ENCODE peak calls at places on chromosomes 5 and 9, in eight cellular contexts. A is ascending aorta, D is spleen, K is neuronal stem cell, Q is stomach, X is psoas muscle, S is breast epithelium, L is mesendoderm. Y is an unnamed sample. For H3K4me1, the result is how much of the 10 kb centered on the place peaks cover.

GRCh38 chr5:2856206-2856605 is 104.7 kb upstream of the IRX2 start:
- DNase-seq in A (no peak), D (no peak), K (no peak), Q (no peak), X (no peak), S (no peak), L (no peak), Y (no peak)

GRCh38 chr5:179142434-179143198 is 82.4 kb downstream of the ZNF354C start:
- DNase-seq in A (no peak), D (no peak), K (no peak), Q (no peak), X (no peak), S (no peak), L (peak), Y (no peak)

GRCh38 chr5:134957920-134958608 is 9.6 kb upstream of the CATSPER3 start:
- DNase-seq in A (no peak), D (no peak), K (no peak), Q (no peak), X (no peak), S (no peak), L (peak), Y (no peak)

GRCh38 chr5:55507574-55507973 is 27.2 kb downstream of the PLPP1 start:
- DNase-seq in A (no peak), D (no peak), K (no peak), Q (no peak), X (no peak), S (no peak), L (no peak), Y (no peak)

GRCh38 chr5:179008667-179009066 is 13.5 kb upstream of the GRM6 start:
- DNase-seq in A (no peak), D (no peak), K (no peak), Q (no peak), X (no peak), S (no peak), L (no peak), Y (no peak)

GRCh38 chr9:121483049-121483448 is 16.6 kb downstream of the GGTA1 start:
- DNase-seq in A (no peak), D (no peak), K (no peak), Q (no peak), X (no peak), S (no peak), L (peak), Y (no peak)

GRCh38 chr9:121749614-121750013 is 98.2 kb downstream of the DAB2IP start:
- DNase-seq in A (no peak), D (no peak), K (no peak), Q (no peak), X (no peak), S (no peak), L (no peak), Y (no peak)

GRCh38 chr5:123350744-123351143 is 72.5 kb downstream of the CEP120 start:
- DNase-seq in A (no peak), D (no peak), K (no peak), Q (no peak), X (no peak), S (no peak), L (no peak), Y (no peak)

GRCh38 chr5:16964821-16965220 is 28.7 kb upstream of the MYO10 start:
- DNase-seq in A (no peak), D (no peak), K (no peak), Q (no peak), X (no peak), S (no peak), L (peak), Y (no peak)

GRCh38 chr9:35397923-35398322 is 92.0 kb upstream of the RUSC2 start:
- DNase-seq in A (no peak), D (no peak), K (no peak), Q (no peak), X (no peak), S (no peak), L (no peak), Y (no peak)

GRCh38 chr5:142095651-142096330 is 12.8 kb upstream of the NDFIP1 start:
- DNase-seq in A (no peak), D (no peak), K (no peak), Q (no peak), X (no peak), S (no peak), L (no peak), Y (no peak)
- H3K27ac ChIP-seq in A (peak), D (peak), K (no peak), Q (no peak), X (peak), S (peak), L (no peak), Y (peak)

DNA sequence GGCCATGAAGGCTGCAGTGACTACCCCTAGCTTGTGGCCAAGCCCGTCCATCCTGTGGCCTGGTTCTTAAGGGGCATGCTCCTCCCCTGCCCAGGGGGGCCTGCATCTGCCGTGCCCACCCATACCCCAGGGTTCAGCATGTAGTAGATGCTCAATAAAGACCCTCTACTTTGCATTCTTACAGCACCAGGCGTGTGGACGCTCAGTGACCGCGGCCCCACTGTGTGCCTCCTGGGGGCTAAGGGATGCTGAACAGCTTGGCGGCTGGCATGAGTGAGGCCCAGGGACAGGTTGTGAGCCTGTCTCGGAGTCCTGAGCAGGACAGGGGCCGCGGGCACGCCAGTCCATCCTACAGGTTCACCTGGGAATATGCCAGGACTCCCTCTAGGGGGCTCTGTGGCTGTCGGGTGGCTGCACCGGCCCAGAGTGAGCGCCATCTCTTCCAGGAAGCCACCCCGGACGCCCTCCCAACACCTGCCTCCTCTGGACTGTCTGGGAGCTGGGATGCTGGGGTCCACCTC is 9.1 kb downstream of the NOTCH1 start:
- DNase-seq in A (no peak), D (no peak), K (no peak), Q (no peak), X (no peak), S (no peak), L (no peak), Y (no peak)
- H3K4me1 ChIP-seq in A (under half), D (half or more), K (under half), Q (half or more), X (under half), S (under half), L (under half), Y (half or more)

DNA sequence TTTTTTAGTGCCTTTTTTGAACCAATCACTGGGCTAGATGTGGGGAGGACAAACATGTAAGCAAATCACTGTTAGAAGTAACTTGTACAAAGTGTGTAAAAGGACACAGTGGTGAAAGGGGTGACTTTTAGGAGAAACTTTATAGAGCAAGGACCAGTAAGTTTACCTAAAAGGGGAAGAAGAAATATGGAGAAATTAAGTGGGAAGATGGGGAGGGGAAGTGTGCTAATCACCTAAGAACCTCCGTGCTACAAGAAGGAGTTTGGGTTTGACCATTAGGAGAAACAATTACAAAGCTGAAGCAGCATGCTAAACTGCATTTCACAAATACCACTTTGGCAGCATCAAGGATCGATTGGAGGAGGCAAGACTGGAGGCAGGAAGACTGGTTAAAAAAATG is 17.3 kb downstream of the ITGA1 start:
- DNase-seq in A (no peak), D (no peak), K (no peak), Q (no peak), X (no peak), S (no peak), L (peak), Y (no peak)
- H3K27ac ChIP-seq in A (peak), D (peak), K (no peak), Q (no peak), X (no peak), S (no peak), L (no peak), Y (peak)

DNA sequence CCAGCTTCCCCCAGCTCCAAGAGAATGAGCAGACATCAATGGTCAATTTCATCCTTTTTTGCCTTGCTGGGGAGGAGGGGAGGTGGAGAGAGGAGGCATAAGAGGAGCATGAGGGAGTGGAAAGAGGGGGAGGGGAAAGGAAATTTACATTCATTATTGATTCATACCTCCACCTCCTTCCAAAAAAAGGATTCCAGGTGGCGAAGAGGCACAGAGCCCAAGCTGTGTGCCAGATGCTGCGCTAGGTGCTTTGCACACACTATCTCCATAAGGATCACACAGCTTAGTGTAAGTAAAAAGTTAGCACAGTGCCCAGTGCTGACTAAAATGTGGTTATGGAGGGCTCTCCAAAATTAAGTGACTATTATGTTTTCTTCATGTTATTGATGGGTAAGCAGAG is 11.0 kb downstream of the ASTN2 start:
- DNase-seq in A (no peak), D (no peak), K (no peak), Q (no peak), X (no peak), S (no peak), L (peak), Y (no peak)
- H3K4me1 ChIP-seq in A (under half), D (under half), K (under half), Q (under half), X (under half), S (under half), L (under half), Y (under half)

GRCh38 chr5:137412136-137412535 is 87.0 kb downstream of the SPOCK1 start:
- DNase-seq in A (no peak), D (no peak), K (no peak), Q (no peak), X (no peak), S (no peak), L (no peak), Y (no peak)

GRCh38 chr5:137414112-137414511 is 85.0 kb downstream of the SPOCK1 start:
- DNase-seq in A (no peak), D (no peak), K (no peak), Q (no peak), X (no peak), S (no peak), L (no peak), Y (no peak)

GRCh38 chr5:137410234-137411010 is 88.7 kb downstream of the SPOCK1 start:
- DNase-seq in A (no peak), D (no peak), K (no peak), Q (no peak), X (no peak), S (no peak), L (no peak), Y (no peak)

GRCh38 chr5:137415231-137415681 is 83.9 kb downstream of the SPOCK1 start:
- DNase-seq in A (no peak), D (no peak), K (no peak), Q (no peak), X (no peak), S (no peak), L (no peak), Y (no peak)
- H3K27ac ChIP-seq in A (no peak), D (no peak), K (no peak), Q (no peak), X (no peak), S (no peak), L (no peak), Y (no peak)

GRCh38 chr9:89669361-89669842 is 64.6 kb downstream of the GADD45G start:
- DNase-seq in A (no peak), D (no peak), K (no peak), Q (peak), X (no peak), S (no peak), L (no peak), Y (no peak)
- H3K4me1 ChIP-seq in A (under half), D (under half), K (under half), Q (under half), X (under half), S (under half), L (under half), Y (under half)

DNA sequence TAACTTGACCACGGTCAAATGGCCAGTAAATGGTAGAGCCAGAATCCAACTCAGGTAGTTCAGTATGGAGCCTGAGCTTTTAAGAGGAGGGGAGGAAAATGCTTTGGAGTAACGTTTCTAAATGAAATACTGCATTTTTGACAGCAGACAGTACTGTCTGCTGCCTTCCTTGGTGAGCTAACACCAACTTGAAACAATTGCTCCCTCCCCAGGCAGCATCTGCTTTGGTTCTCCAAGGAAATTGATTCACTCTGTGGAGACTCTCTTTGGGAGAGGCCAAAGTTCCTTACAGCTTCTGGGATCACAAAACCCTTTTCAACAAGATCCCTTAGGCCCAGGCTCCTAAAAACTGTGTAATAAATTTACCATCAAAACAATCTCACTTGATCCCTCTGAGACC is 75.2 kb upstream of the SSBP2 start:
- DNase-seq in A (no peak), D (no peak), K (no peak), Q (no peak), X (no peak), S (no peak), L (peak), Y (no peak)
- H3K27ac ChIP-seq in A (no peak), D (no peak), K (no peak), Q (no peak), X (no peak), S (no peak), L (no peak), Y (no peak)

Y was measured in right atrium auricular region.